ENCODE peak calls at places on chromosomes 4 and X, in six cellular contexts. One of them, this sample, is unnamed.

GRCh38 chr4:24322986-24323385 is 261.4 kb downstream of the DHX15 start:
- DNase-seq in H9: no peak
- DNase-seq in hepatocyte: no peak
- DNase-seq in IMR-90: no peak
- DNase-seq in MM.1S: no peak
- DNase-seq in GM23248: no peak
- DNase-seq in this sample: no peak

GRCh38 chr4:71607109-71607508 is 176.8 kb downstream of the GC start:
- DNase-seq in H9: no peak
- DNase-seq in hepatocyte: no peak
- DNase-seq in IMR-90: no peak
- DNase-seq in MM.1S: no peak
- DNase-seq in GM23248: no peak
- DNase-seq in this sample: no peak

GRCh38 chrX:114798902-114799301 is 215.0 kb downstream of the HTR2C start:
- DNase-seq in H9: no peak
- DNase-seq in hepatocyte: no peak
- DNase-seq in IMR-90: no peak
- DNase-seq in MM.1S: no peak
- DNase-seq in GM23248: peak
- DNase-seq in this sample: no peak

GRCh38 chrX:101395789-101396188 is 5.0 kb downstream of the RPL36A start:
- DNase-seq in H9: no peak
- DNase-seq in hepatocyte: no peak
- DNase-seq in IMR-90: no peak
- DNase-seq in MM.1S: no peak
- DNase-seq in GM23248: peak
- DNase-seq in this sample: no peak

GRCh38 chr4:38663021-38663800 is 788 bp upstream of the KLF3 start:
- DNase-seq in H9: peak
- DNase-seq in hepatocyte: no peak
- DNase-seq in IMR-90: no peak
- DNase-seq in MM.1S: no peak
- DNase-seq in GM23248: peak
- DNase-seq in this sample: no peak

GRCh38 chr4:24913099-24913445 is 230 bp upstream of the CCDC149 start:
- DNase-seq in H9: peak
- DNase-seq in hepatocyte: no peak
- DNase-seq in IMR-90: no peak
- DNase-seq in MM.1S: no peak
- DNase-seq in GM23248: no peak
- DNase-seq in this sample: no peak

GRCh38 chr4:118682928-118683327 is 2.3 kb upstream of the METTL14 start:
- DNase-seq in H9: no peak
- DNase-seq in hepatocyte: peak
- DNase-seq in IMR-90: peak
- DNase-seq in MM.1S: peak
- DNase-seq in GM23248: peak
- DNase-seq in this sample: no peak

GRCh38 chrX:131874300-131874699 is 148.8 kb upstream of the STK26 start:
- DNase-seq in H9: no peak
- DNase-seq in hepatocyte: no peak
- DNase-seq in IMR-90: no peak
- DNase-seq in MM.1S: no peak
- DNase-seq in GM23248: no peak
- DNase-seq in this sample: no peak

GRCh38 chrX:150032742-150033141 is 94.5 kb upstream of the EOLA2 start:
- DNase-seq in H9: no peak
- DNase-seq in hepatocyte: peak
- DNase-seq in IMR-90: peak
- DNase-seq in MM.1S: no peak
- DNase-seq in GM23248: peak
- DNase-seq in this sample: peak

GRCh38 chr4:156767911-156768415 is 203.6 kb downstream of the PDGFC start:
- DNase-seq in H9: no peak
- DNase-seq in hepatocyte: no peak
- DNase-seq in IMR-90: no peak
- DNase-seq in MM.1S: no peak
- DNase-seq in GM23248: no peak
- DNase-seq in this sample: no peak

GRCh38 chr4:84966382-84967291 is at the start of gene WDFY3:
- DNase-seq in H9: peak
- DNase-seq in hepatocyte: peak
- DNase-seq in IMR-90: peak
- DNase-seq in MM.1S: peak
- DNase-seq in GM23248: peak
- DNase-seq in this sample: no peak

GRCh38 chr4:2768921-2769336 is 12.8 kb upstream of the TNIP2 start:
- DNase-seq in H9: no peak
- DNase-seq in hepatocyte: no peak
- DNase-seq in IMR-90: no peak
- DNase-seq in MM.1S: no peak
- DNase-seq in GM23248: no peak
- DNase-seq in this sample: no peak
- H3K4me2 ChIP-seq in H9: no peak
- H3K4me2 ChIP-seq in hepatocyte: no peak
- H3K4me2 ChIP-seq in IMR-90: peak
- H3K4me2 ChIP-seq in MM.1S: no peak
- H3K4me2 ChIP-seq in GM23248: no peak
- H3K4me2 ChIP-seq in this sample: no peak

GRCh38 chr4:56123547-56123946 is 174.8 kb downstream of the CEP135 start:
- DNase-seq in H9: no peak
- DNase-seq in hepatocyte: no peak
- DNase-seq in IMR-90: no peak
- DNase-seq in MM.1S: no peak
- DNase-seq in GM23248: no peak
- DNase-seq in this sample: no peak
- H3K4me2 ChIP-seq in H9: no peak
- H3K4me2 ChIP-seq in hepatocyte: no peak
- H3K4me2 ChIP-seq in IMR-90: no peak
- H3K4me2 ChIP-seq in MM.1S: no peak
- H3K4me2 ChIP-seq in GM23248: no peak
- H3K4me2 ChIP-seq in this sample: no peak

GRCh38 chr4:99710681-99711345 is 53.2 kb upstream of the C4orf54 start:
- DNase-seq in H9: no peak
- DNase-seq in hepatocyte: peak
- DNase-seq in IMR-90: peak
- DNase-seq in MM.1S: no peak
- DNase-seq in GM23248: peak
- DNase-seq in this sample: peak
- H3K4me2 ChIP-seq in H9: no peak
- H3K4me2 ChIP-seq in hepatocyte: no peak
- H3K4me2 ChIP-seq in IMR-90: peak
- H3K4me2 ChIP-seq in MM.1S: no peak
- H3K4me2 ChIP-seq in GM23248: no peak
- H3K4me2 ChIP-seq in this sample: peak

GRCh38 chr4:99855677-99856076 is 38.5 kb downstream of the LAMTOR3 start:
- DNase-seq in H9: no peak
- DNase-seq in hepatocyte: no peak
- DNase-seq in IMR-90: no peak
- DNase-seq in MM.1S: peak
- DNase-seq in GM23248: no peak
- DNase-seq in this sample: no peak

GRCh38 chr4:99856166-99856565 is 38.1 kb downstream of the LAMTOR3 start:
- DNase-seq in H9: no peak
- DNase-seq in hepatocyte: no peak
- DNase-seq in IMR-90: peak
- DNase-seq in MM.1S: no peak
- DNase-seq in GM23248: peak
- DNase-seq in this sample: no peak

GRCh38 chr4:99857302-99857701 is 36.9 kb downstream of the LAMTOR3 start:
- DNase-seq in H9: no peak
- DNase-seq in hepatocyte: no peak
- DNase-seq in IMR-90: no peak
- DNase-seq in MM.1S: no peak
- DNase-seq in GM23248: no peak
- DNase-seq in this sample: no peak

GRCh38 chr4:99861120-99861905 is 32.9 kb downstream of the LAMTOR3 start:
- DNase-seq in H9: no peak
- DNase-seq in hepatocyte: no peak
- DNase-seq in IMR-90: no peak
- DNase-seq in MM.1S: peak
- DNase-seq in GM23248: no peak
- DNase-seq in this sample: no peak

DNA sequence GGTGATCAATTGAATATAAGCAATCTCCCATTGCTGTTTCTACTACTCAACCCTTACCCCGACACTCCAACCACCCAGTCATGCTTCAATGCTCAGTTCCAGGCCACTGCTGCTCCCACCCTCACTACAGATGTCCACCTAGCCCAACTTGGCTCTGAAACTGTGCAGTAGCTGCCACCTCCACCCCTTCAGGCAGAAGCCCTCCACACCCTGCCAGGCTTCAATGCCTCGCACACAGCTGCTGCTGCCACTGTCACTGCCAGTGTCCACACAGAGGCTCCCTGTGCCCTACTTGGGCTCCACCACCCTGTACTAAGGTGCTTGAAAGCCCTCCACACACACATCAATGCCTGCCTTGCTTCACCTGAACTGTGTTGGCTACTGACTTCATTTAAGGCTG is 34.6 kb downstream of the LAMTOR3 start:
- DNase-seq in H9: no peak
- DNase-seq in hepatocyte: no peak
- DNase-seq in IMR-90: no peak
- DNase-seq in MM.1S: no peak
- DNase-seq in GM23248: no peak
- DNase-seq in this sample: no peak
- H3K4me2 ChIP-seq in H9: no peak
- H3K4me2 ChIP-seq in hepatocyte: no peak
- H3K4me2 ChIP-seq in IMR-90: no peak
- H3K4me2 ChIP-seq in MM.1S: no peak
- H3K4me2 ChIP-seq in GM23248: no peak
- H3K4me2 ChIP-seq in this sample: no peak

GRCh38 chrX:153410888-153411254 is 401 bp upstream of the ZFP92 start:
- DNase-seq in H9: no peak
- DNase-seq in hepatocyte: no peak
- DNase-seq in IMR-90: no peak
- DNase-seq in MM.1S: no peak
- DNase-seq in GM23248: no peak
- DNase-seq in this sample: no peak
- H3K4me2 ChIP-seq in H9: peak
- H3K4me2 ChIP-seq in hepatocyte: peak
- H3K4me2 ChIP-seq in IMR-90: no peak
- H3K4me2 ChIP-seq in MM.1S: no peak
- H3K4me2 ChIP-seq in GM23248: no peak
- H3K4me2 ChIP-seq in this sample: no peak

GRCh38 chrX:41693024-41693423 is 4.3 kb downstream of the GPR34 start:
- DNase-seq in H9: no peak
- DNase-seq in hepatocyte: no peak
- DNase-seq in IMR-90: no peak
- DNase-seq in MM.1S: no peak
- DNase-seq in GM23248: no peak
- DNase-seq in this sample: no peak
- H3K4me2 ChIP-seq in H9: no peak
- H3K4me2 ChIP-seq in hepatocyte: no peak
- H3K4me2 ChIP-seq in IMR-90: no peak
- H3K4me2 ChIP-seq in MM.1S: no peak
- H3K4me2 ChIP-seq in GM23248: no peak
- H3K4me2 ChIP-seq in this sample: no peak

GRCh38 chrX:16082470-16083085 is 40.8 kb upstream of the GRPR start:
- DNase-seq in H9: no peak
- DNase-seq in hepatocyte: peak
- DNase-seq in IMR-90: no peak
- DNase-seq in MM.1S: no peak
- DNase-seq in GM23248: no peak
- DNase-seq in this sample: no peak
- H3K4me2 ChIP-seq in H9: no peak
- H3K4me2 ChIP-seq in hepatocyte: peak
- H3K4me2 ChIP-seq in IMR-90: no peak
- H3K4me2 ChIP-seq in MM.1S: no peak
- H3K4me2 ChIP-seq in GM23248: no peak
- H3K4me2 ChIP-seq in this sample: no peak

DNA sequence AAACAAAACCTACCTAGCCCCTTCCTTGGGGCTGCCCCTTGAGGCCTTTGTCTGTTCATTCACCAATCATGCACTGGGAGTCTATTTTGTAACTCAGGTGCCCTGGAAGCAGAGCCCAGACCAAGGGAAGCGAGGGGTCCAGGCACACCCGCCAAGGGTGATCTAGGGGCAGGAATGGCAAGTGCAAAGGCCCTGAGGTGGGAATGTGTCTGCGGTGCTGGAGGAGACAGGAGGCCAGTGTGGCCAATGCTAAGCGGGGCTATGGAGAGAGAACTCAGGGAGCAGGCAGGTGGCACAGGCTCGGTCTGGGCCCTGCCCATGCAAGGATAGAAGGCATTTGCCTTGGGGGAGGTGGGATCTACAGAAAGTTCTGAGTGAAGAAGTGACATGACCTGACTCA is 3.5 kb upstream of the SH3BP2 start:
- DNase-seq in H9: no peak
- DNase-seq in hepatocyte: no peak
- DNase-seq in IMR-90: no peak
- DNase-seq in MM.1S: no peak
- DNase-seq in GM23248: no peak
- DNase-seq in this sample: no peak
- H3K4me2 ChIP-seq in H9: no peak
- H3K4me2 ChIP-seq in hepatocyte: no peak
- H3K4me2 ChIP-seq in IMR-90: no peak
- H3K4me2 ChIP-seq in MM.1S: no peak
- H3K4me2 ChIP-seq in GM23248: no peak
- H3K4me2 ChIP-seq in this sample: no peak

This sample was measured in keratinocyte.